ENCODE peak calls at places on chromosomes 2 and 18, in five cellular contexts. One of them, this sample, is unnamed.

GRCh38 chr2:226898925-226899324 is 63.1 kb downstream of the RHBDD1 start:
- DNase-seq in SK-MEL-5: no peak
- DNase-seq in SK-N-DZ: no peak
- DNase-seq in NCI-H2029 treated with DMSO at 0.1 percent for 48 hours: peak; percentile 50
- DNase-seq in progenitor cell of endocrine pancreas: no peak
- DNase-seq in this sample: no peak

GRCh38 chr18:32111706-32112105 is 20.0 kb downstream of the RNF138 start:
- DNase-seq in SK-N-DZ: no peak
- DNase-seq in progenitor cell of endocrine pancreas: no peak
- DNase-seq in SK-MEL-5: no peak
- DNase-seq in NCI-H2029 treated with DMSO at 0.1 percent for 48 hours: no peak
- DNase-seq in this sample: no peak

GRCh38 chr2:173806761-173807160 is 158.4 kb downstream of the SP3 start:
- DNase-seq in progenitor cell of endocrine pancreas: no peak
- DNase-seq in SK-MEL-5: no peak
- DNase-seq in SK-N-DZ: no peak
- DNase-seq in NCI-H2029 treated with DMSO at 0.1 percent for 48 hours: no peak
- DNase-seq in this sample: no peak

GRCh38 chr2:240465765-240466578 is 30.5 kb downstream of the GPC1 start:
- DNase-seq in progenitor cell of endocrine pancreas: peak; percentile 8
- DNase-seq in SK-MEL-5: no peak
- DNase-seq in NCI-H2029 treated with DMSO at 0.1 percent for 48 hours: no peak
- DNase-seq in SK-N-DZ: no peak
- DNase-seq in this sample: no peak

GRCh38 chr2:203126971-203127370 is 111.8 kb upstream of the CYP20A1 start:
- DNase-seq in SK-N-DZ: no peak
- DNase-seq in SK-MEL-5: no peak
- DNase-seq in progenitor cell of endocrine pancreas: no peak
- DNase-seq in NCI-H2029 treated with DMSO at 0.1 percent for 48 hours: no peak
- DNase-seq in this sample: no peak

GRCh38 chr2:121596221-121597080 is 52.8 kb downstream of the CLASP1 start:
- DNase-seq in NCI-H2029 treated with DMSO at 0.1 percent for 48 hours: peak; percentile 10
- DNase-seq in progenitor cell of endocrine pancreas: no peak
- DNase-seq in SK-MEL-5: peak; percentile 68
- DNase-seq in SK-N-DZ: peak; percentile 56
- DNase-seq in this sample: peak; percentile 86

GRCh38 chr2:224772494-224772893 is 56.3 kb upstream of the CCDC195 start:
- DNase-seq in NCI-H2029 treated with DMSO at 0.1 percent for 48 hours: peak; percentile 83
- DNase-seq in SK-N-DZ: no peak
- DNase-seq in SK-MEL-5: no peak
- DNase-seq in progenitor cell of endocrine pancreas: no peak
- DNase-seq in this sample: no peak

GRCh38 chr2:233242231-233242917 is 9.1 kb upstream of the ATG16L1 start:
- DNase-seq in SK-MEL-5: no peak
- DNase-seq in NCI-H2029 treated with DMSO at 0.1 percent for 48 hours: no peak
- DNase-seq in SK-N-DZ: no peak
- DNase-seq in progenitor cell of endocrine pancreas: no peak
- DNase-seq in this sample: no peak

GRCh38 chr2:160584972-160585494 is 91.4 kb upstream of the RBMS1 start:
- DNase-seq in progenitor cell of endocrine pancreas: no peak
- DNase-seq in NCI-H2029 treated with DMSO at 0.1 percent for 48 hours: no peak
- DNase-seq in SK-N-DZ: no peak
- DNase-seq in SK-MEL-5: no peak
- DNase-seq in this sample: no peak

GRCh38 chr2:169767243-169767888 is 31.3 kb upstream of the SSB start:
- DNase-seq in SK-MEL-5: peak; percentile 62
- DNase-seq in progenitor cell of endocrine pancreas: no peak
- DNase-seq in NCI-H2029 treated with DMSO at 0.1 percent for 48 hours: no peak
- DNase-seq in SK-N-DZ: peak; percentile 36
- DNase-seq in this sample: peak; percentile 81

GRCh38 chr2:225056330-225057073 is 14.2 kb upstream of the DOCK10 start:
- DNase-seq in SK-MEL-5: no peak
- DNase-seq in NCI-H2029 treated with DMSO at 0.1 percent for 48 hours: no peak
- DNase-seq in progenitor cell of endocrine pancreas: no peak
- DNase-seq in SK-N-DZ: no peak
- DNase-seq in this sample: no peak

GRCh38 chr2:144519934-144520717 is at the start of gene ZEB2:
- DNase-seq in progenitor cell of endocrine pancreas: no peak
- DNase-seq in NCI-H2029 treated with DMSO at 0.1 percent for 48 hours: no peak
- DNase-seq in SK-MEL-5: peak; percentile 96
- DNase-seq in SK-N-DZ: peak; percentile 79
- DNase-seq in this sample: no peak

GRCh38 chr2:43169987-43170732 is 56.2 kb downstream of the ZFP36L2 start:
- DNase-seq in SK-MEL-5: peak; percentile 35
- DNase-seq in progenitor cell of endocrine pancreas: no peak
- DNase-seq in NCI-H2029 treated with DMSO at 0.1 percent for 48 hours: no peak
- DNase-seq in SK-N-DZ: no peak
- DNase-seq in this sample: peak; percentile 47

GRCh38 chr2:73203055-73203681 is 794 bp downstream of the NOTO start:
- DNase-seq in NCI-H2029 treated with DMSO at 0.1 percent for 48 hours: no peak
- DNase-seq in SK-N-DZ: no peak
- DNase-seq in progenitor cell of endocrine pancreas: no peak
- DNase-seq in SK-MEL-5: no peak
- DNase-seq in this sample: no peak

GRCh38 chr2:11467126-11467649 is 1.2 kb upstream of the E2F6 start:
- DNase-seq in SK-N-DZ: no peak
- DNase-seq in SK-MEL-5: no peak
- DNase-seq in NCI-H2029 treated with DMSO at 0.1 percent for 48 hours: no peak
- DNase-seq in progenitor cell of endocrine pancreas: no peak
- DNase-seq in this sample: no peak

GRCh38 chr2:58866040-58866439 is 624.9 kb upstream of the FANCL start:
- DNase-seq in NCI-H2029 treated with DMSO at 0.1 percent for 48 hours: no peak
- DNase-seq in SK-MEL-5: no peak
- DNase-seq in SK-N-DZ: no peak
- DNase-seq in progenitor cell of endocrine pancreas: no peak
- DNase-seq in this sample: no peak

GRCh38 chr18:22466608-22467390 is 49.1 kb upstream of the CTAGE1 start:
- DNase-seq in SK-MEL-5: no peak
- DNase-seq in SK-N-DZ: no peak
- DNase-seq in progenitor cell of endocrine pancreas: no peak
- DNase-seq in NCI-H2029 treated with DMSO at 0.1 percent for 48 hours: no peak
- DNase-seq in this sample: peak; percentile 67

GRCh38 chr2:174610243-174610995 is 12.8 kb upstream of the WIPF1 start:
- DNase-seq in NCI-H2029 treated with DMSO at 0.1 percent for 48 hours: no peak
- DNase-seq in progenitor cell of endocrine pancreas: no peak
- DNase-seq in SK-MEL-5: no peak
- DNase-seq in SK-N-DZ: no peak
- DNase-seq in this sample: no peak

GRCh38 chr18:36532394-36532793 is 234.9 kb downstream of the FHOD3 start:
- DNase-seq in NCI-H2029 treated with DMSO at 0.1 percent for 48 hours: no peak
- DNase-seq in SK-N-DZ: no peak
- DNase-seq in SK-MEL-5: no peak
- DNase-seq in progenitor cell of endocrine pancreas: no peak
- DNase-seq in this sample: peak; percentile 15

GRCh38 chr2:190697421-190697820 is 48.5 kb downstream of the NAB1 start:
- DNase-seq in SK-N-DZ: no peak
- DNase-seq in SK-MEL-5: no peak
- DNase-seq in progenitor cell of endocrine pancreas: no peak
- DNase-seq in NCI-H2029 treated with DMSO at 0.1 percent for 48 hours: no peak
- DNase-seq in this sample: no peak

GRCh38 chr18:272650-273049 is 4.8 kb upstream of the THOC1 start:
- DNase-seq in SK-N-DZ: no peak
- DNase-seq in progenitor cell of endocrine pancreas: no peak
- DNase-seq in NCI-H2029 treated with DMSO at 0.1 percent for 48 hours: no peak
- DNase-seq in SK-MEL-5: no peak
- DNase-seq in this sample: no peak

GRCh38 chr18:79393181-79393598 is 2.5 kb upstream of the NFATC1 start:
- DNase-seq in NCI-H2029 treated with DMSO at 0.1 percent for 48 hours: no peak
- DNase-seq in SK-MEL-5: no peak
- DNase-seq in SK-N-DZ: no peak
- DNase-seq in progenitor cell of endocrine pancreas: no peak
- DNase-seq in this sample: no peak

GRCh38 chr18:29874519-29875098 is 1167.9 kb downstream of the DSC3 start:
- DNase-seq in SK-N-DZ: peak; percentile 47
- DNase-seq in SK-MEL-5: peak; percentile 75
- DNase-seq in progenitor cell of endocrine pancreas: peak; percentile 29
- DNase-seq in NCI-H2029 treated with DMSO at 0.1 percent for 48 hours: no peak
- DNase-seq in this sample: peak; percentile 16